ENCODE peak calls at places on chromosome 17, in five cellular contexts. One of them, this sample, is unnamed.

GRCh38 chr17:32491371-32492280 is 4.8 kb downstream of the CDK5R1 start:
- DNase-seq in heart left ventricle: no peak
- DNase-seq in activated T-cell treated with anti-CD3 and anti-CD28 coated beads for 4 hours: no peak
- DNase-seq in AG04450: no peak
- DNase-seq in putamen: no peak
- DNase-seq in this sample: no peak

GRCh38 chr17:32191306-32191705 is 49.0 kb downstream of the RHOT1 start:
- DNase-seq in heart left ventricle: no peak
- DNase-seq in activated T-cell treated with anti-CD3 and anti-CD28 coated beads for 4 hours: no peak
- DNase-seq in AG04450: no peak
- DNase-seq in putamen: no peak
- DNase-seq in this sample: no peak

GRCh38 chr17:40347319-40348135 is 17.0 kb downstream of the GJD3 start:
- DNase-seq in heart left ventricle: peak; percentile 69
- DNase-seq in activated T-cell treated with anti-CD3 and anti-CD28 coated beads for 4 hours: no peak
- DNase-seq in AG04450: no peak
- DNase-seq in putamen: peak; percentile 88
- DNase-seq in this sample: no peak

GRCh38 chr17:80844418-80844990 is 147.1 kb upstream of the CHMP6 start:
- DNase-seq in heart left ventricle: no peak
- DNase-seq in activated T-cell treated with anti-CD3 and anti-CD28 coated beads for 4 hours: no peak
- DNase-seq in AG04450: no peak
- DNase-seq in putamen: no peak
- DNase-seq in this sample: no peak

GRCh38 chr17:27384261-27384701 is 72.0 kb upstream of the KSR1 start:
- DNase-seq in heart left ventricle: peak; percentile 76
- DNase-seq in activated T-cell treated with anti-CD3 and anti-CD28 coated beads for 4 hours: no peak
- DNase-seq in AG04450: peak; percentile 77
- DNase-seq in putamen: peak; percentile 47
- DNase-seq in this sample: peak; percentile 40

GRCh38 chr17:55458977-55459376 is 37.3 kb upstream of the MMD start:
- DNase-seq in heart left ventricle: no peak
- DNase-seq in activated T-cell treated with anti-CD3 and anti-CD28 coated beads for 4 hours: peak; percentile 1
- DNase-seq in AG04450: no peak
- DNase-seq in putamen: no peak
- DNase-seq in this sample: no peak

GRCh38 chr17:76696763-76697701 is 13.7 kb downstream of the MXRA7 start:
- DNase-seq in heart left ventricle: peak; percentile 73
- DNase-seq in activated T-cell treated with anti-CD3 and anti-CD28 coated beads for 4 hours: no peak
- DNase-seq in AG04450: no peak
- DNase-seq in putamen: no peak
- DNase-seq in this sample: no peak

GRCh38 chr17:77435272-77436057 is 294.7 kb downstream of the SEC14L1 start:
- DNase-seq in heart left ventricle: no peak
- DNase-seq in activated T-cell treated with anti-CD3 and anti-CD28 coated beads for 4 hours: no peak
- DNase-seq in AG04450: no peak
- DNase-seq in putamen: no peak
- DNase-seq in this sample: no peak

GRCh38 chr17:1504866-1505265 is 11.5 kb downstream of the INPP5K start:
- DNase-seq in heart left ventricle: no peak
- DNase-seq in activated T-cell treated with anti-CD3 and anti-CD28 coated beads for 4 hours: no peak
- DNase-seq in AG04450: no peak
- DNase-seq in putamen: no peak
- DNase-seq in this sample: no peak

GRCh38 chr17:51046527-51047384 is 73.9 kb downstream of the SPAG9 start:
- DNase-seq in heart left ventricle: peak; percentile 58
- DNase-seq in activated T-cell treated with anti-CD3 and anti-CD28 coated beads for 4 hours: no peak
- DNase-seq in AG04450: peak; percentile 44
- DNase-seq in putamen: peak; percentile 97
- DNase-seq in this sample: peak; percentile 59

GRCh38 chr17:1040216-1040600 is 43.3 kb downstream of the TIMM22 start:
- DNase-seq in heart left ventricle: peak; percentile 49
- DNase-seq in activated T-cell treated with anti-CD3 and anti-CD28 coated beads for 4 hours: no peak
- DNase-seq in AG04450: no peak
- DNase-seq in putamen: no peak
- DNase-seq in this sample: no peak

GRCh38 chr17:57975044-57975443 is 13.0 kb downstream of the VEZF1 start:
- DNase-seq in heart left ventricle: no peak
- DNase-seq in activated T-cell treated with anti-CD3 and anti-CD28 coated beads for 4 hours: no peak
- DNase-seq in AG04450: no peak
- DNase-seq in putamen: no peak
- DNase-seq in this sample: no peak

GRCh38 chr17:80720624-80721577 is 176.3 kb downstream of the RPTOR start:
- DNase-seq in heart left ventricle: no peak
- DNase-seq in activated T-cell treated with anti-CD3 and anti-CD28 coated beads for 4 hours: peak; percentile 37
- DNase-seq in AG04450: no peak
- DNase-seq in putamen: no peak
- DNase-seq in this sample: no peak

GRCh38 chr17:66971730-66972441 is 7.4 kb downstream of the CACNG4 start:
- DNase-seq in heart left ventricle: no peak
- DNase-seq in activated T-cell treated with anti-CD3 and anti-CD28 coated beads for 4 hours: no peak
- DNase-seq in AG04450: no peak
- DNase-seq in putamen: no peak
- DNase-seq in this sample: no peak

GRCh38 chr17:9729034-9729650 is 62.2 kb downstream of the DHRS7C start:
- DNase-seq in heart left ventricle: no peak
- DNase-seq in activated T-cell treated with anti-CD3 and anti-CD28 coated beads for 4 hours: no peak
- DNase-seq in AG04450: no peak
- DNase-seq in putamen: peak; percentile 11
- DNase-seq in this sample: peak; percentile 35

GRCh38 chr17:59762022-59762825 is 54.8 kb downstream of the VMP1 start:
- DNase-seq in heart left ventricle: no peak
- DNase-seq in activated T-cell treated with anti-CD3 and anti-CD28 coated beads for 4 hours: no peak
- DNase-seq in AG04450: no peak
- DNase-seq in putamen: no peak
- DNase-seq in this sample: no peak

GRCh38 chr17:61926831-61927210 is 961 bp downstream of the INTS2 start:
- DNase-seq in heart left ventricle: no peak
- DNase-seq in activated T-cell treated with anti-CD3 and anti-CD28 coated beads for 4 hours: no peak
- DNase-seq in AG04450: peak; percentile 7
- DNase-seq in putamen: no peak
- DNase-seq in this sample: no peak

GRCh38 chr17:73667184-73667959 is 23.1 kb upstream of the SDK2 start:
- DNase-seq in heart left ventricle: no peak
- DNase-seq in activated T-cell treated with anti-CD3 and anti-CD28 coated beads for 4 hours: no peak
- DNase-seq in AG04450: no peak
- DNase-seq in putamen: no peak
- DNase-seq in this sample: no peak

GRCh38 chr17:37284198-37284597 is 91.6 kb upstream of the C17orf78 start:
- DNase-seq in heart left ventricle: no peak
- DNase-seq in activated T-cell treated with anti-CD3 and anti-CD28 coated beads for 4 hours: no peak
- DNase-seq in AG04450: no peak
- DNase-seq in putamen: no peak
- DNase-seq in this sample: no peak

GRCh38 chr17:37671028-37671812 is 28.0 kb upstream of the DDX52 start:
- DNase-seq in heart left ventricle: no peak
- DNase-seq in activated T-cell treated with anti-CD3 and anti-CD28 coated beads for 4 hours: no peak
- DNase-seq in AG04450: no peak
- DNase-seq in putamen: no peak
- DNase-seq in this sample: no peak

GRCh38 chr17:82058230-82058854 is 6.6 kb downstream of the GPS1 start:
- DNase-seq in heart left ventricle: no peak
- DNase-seq in activated T-cell treated with anti-CD3 and anti-CD28 coated beads for 4 hours: no peak
- DNase-seq in AG04450: no peak
- DNase-seq in putamen: no peak
- DNase-seq in this sample: no peak

GRCh38 chr17:6090253-6090652 is 20.1 kb downstream of the WSCD1 start:
- DNase-seq in heart left ventricle: no peak
- DNase-seq in activated T-cell treated with anti-CD3 and anti-CD28 coated beads for 4 hours: no peak
- DNase-seq in AG04450: no peak
- DNase-seq in putamen: no peak
- DNase-seq in this sample: no peak

GRCh38 chr17:3007651-3008121 is 55.7 kb downstream of the OR1D5 start:
- DNase-seq in heart left ventricle: no peak
- DNase-seq in activated T-cell treated with anti-CD3 and anti-CD28 coated beads for 4 hours: no peak
- DNase-seq in AG04450: no peak
- DNase-seq in putamen: no peak
- DNase-seq in this sample: no peak

GRCh38 chr17:72788950-72789585 is 303.4 kb downstream of the SLC39A11 start:
- DNase-seq in heart left ventricle: no peak
- DNase-seq in activated T-cell treated with anti-CD3 and anti-CD28 coated beads for 4 hours: no peak
- DNase-seq in AG04450: peak; percentile 4
- DNase-seq in putamen: no peak
- DNase-seq in this sample: no peak

GRCh38 chr17:17019891-17020456 is 22.3 kb upstream of the MPRIP start:
- DNase-seq in heart left ventricle: no peak
- DNase-seq in activated T-cell treated with anti-CD3 and anti-CD28 coated beads for 4 hours: no peak
- DNase-seq in AG04450: no peak
- DNase-seq in putamen: no peak
- DNase-seq in this sample: no peak

This sample was measured in HFF-Myc.